ENCODE peak calls at places on chromosomes 16 and 17, in nine cellular contexts. D is activated CD8-positive, alpha-beta T cell treated with anti-CD3 and anti-CD28 coated beads for 36 hours; V is left ventricle myocardium inferior; O is stomach; S is fibroblast of lung; I is T-cell; Z is adipocyte; H is KBM-7; W is stimulated activated CD8-positive, alpha-beta memory T cell treated with anti-CD3 and anti-CD28 coated beads, Interleukin-15, amount 100 ng/mL, for 48 hours. J is an unnamed sample.

GRCh38 chr17:29667969-29668368 is 45.3 kb upstream of the CORO6 start:
- DNase-seq in Z (no peak), S (no peak), I (no peak), W (no peak), V (no peak), O (no peak), H (no peak), D (no peak), J (no peak)

GRCh38 chr16:86241681-86242080 is 268.6 kb upstream of the FOXF1 start:
- DNase-seq in Z (no peak), O (no peak), I (no peak), V (no peak), W (no peak), S (no peak), H (no peak), D (no peak), J (no peak)

GRCh38 chr16:3734758-3735221 is 17.5 kb upstream of the TRAP1 start:
- DNase-seq in S (no peak), O (no peak), H (no peak), D (no peak), I (no peak), V (no peak), Z (no peak), W (no peak), J (no peak)

GRCh38 chr16:73020409-73020884 is 27.5 kb downstream of the ZFHX3 start:
- DNase-seq in S (peak; percentile 96), D (no peak), V (peak; percentile 81), O (peak; percentile 90), W (no peak), H (no peak), Z (peak; percentile 97), I (no peak), J (no peak)

GRCh38 chr17:16297367-16298139 is 55.7 kb downstream of the CENPV start:
- DNase-seq in S (no peak), Z (no peak), W (no peak), V (no peak), D (no peak), I (no peak), O (no peak), H (no peak), J (no peak)

GRCh38 chr17:51251010-51251409 is 8.8 kb downstream of the MBTD1 start:
- DNase-seq in V (no peak), I (no peak), W (no peak), Z (peak; percentile 11), H (no peak), D (no peak), O (no peak), S (no peak), J (no peak)

GRCh38 chr16:19696961-19697360 is 21.1 kb downstream of the KNOP1 start:
- DNase-seq in S (no peak), H (no peak), V (no peak), D (no peak), W (no peak), I (no peak), O (no peak), Z (no peak), J (peak; percentile 31)

GRCh38 chr17:35299108-35299507 is 56.2 kb downstream of the SLFN5 start:
- DNase-seq in H (no peak), I (no peak), S (no peak), W (no peak), D (no peak), V (no peak), Z (peak; percentile 75), O (peak; percentile 82), J (no peak)

GRCh38 chr17:48486557-48486956 is 44.3 kb downstream of the HOXB1 start:
- DNase-seq in W (no peak), S (peak; percentile 97), V (no peak), I (no peak), D (no peak), H (no peak), O (no peak), Z (peak; percentile 52), J (no peak)